ENCODE peak calls at places on chromosome 10, in six cellular contexts. U is H1, E is GM12878, Y is ovary, O is stomach, P is SK-N-SH. X is an unnamed sample.

GRCh38 chr10:68406111-68406814 is 814 bp downstream of the RUFY2 start:
- DNase-seq in U (no peak), E (no peak), Y (no peak), O (peak; percentile 57), P (peak; percentile 84), X (peak; percentile 53)

GRCh38 chr10:2701802-2702201 is 365.5 kb upstream of the PFKP start:
- DNase-seq in U (no peak), E (no peak), Y (no peak), O (no peak), P (no peak), X (no peak)

GRCh38 chr10:73044378-73045285 is 52.0 kb downstream of the P4HA1 start:
- DNase-seq in U (no peak), E (no peak), Y (no peak), O (no peak), P (no peak), X (no peak)

GRCh38 chr10:44478040-44478439 is 93.1 kb upstream of the CXCL12 start:
- DNase-seq in U (no peak), E (no peak), Y (no peak), O (no peak), P (no peak), X (no peak)

GRCh38 chr10:51097546-51097945 is 23.3 kb downstream of the PRKG1 start:
- DNase-seq in U (no peak), E (no peak), Y (no peak), O (no peak), P (no peak), X (no peak)

GRCh38 chr10:2284071-2284470 is 546.7 kb upstream of the ADARB2 start:
- DNase-seq in U (no peak), E (no peak), Y (no peak), O (no peak), P (no peak), X (no peak)

GRCh38 chr10:34156781-34157425 is 658.2 kb downstream of the PARD3 start:
- DNase-seq in U (no peak), E (no peak), Y (no peak), O (no peak), P (no peak), X (no peak)

GRCh38 chr10:11339660-11340059 is 271.8 kb downstream of the USP6NL start:
- DNase-seq in U (no peak), E (no peak), Y (no peak), O (no peak), P (no peak), X (no peak)

GRCh38 chr10:18594574-18595156 is 56.7 kb downstream of the NSUN6 start:
- DNase-seq in U (no peak), E (no peak), Y (no peak), O (no peak), P (no peak), X (peak; percentile 11)

GRCh38 chr10:76769161-76769560 is 868.4 kb downstream of the KCNMA1 start:
- DNase-seq in U (no peak), E (no peak), Y (no peak), O (no peak), P (no peak), X (no peak)

GRCh38 chr10:45672201-45673073 is at the start of gene ZFAND4:
- DNase-seq in U (peak; percentile 97), E (peak; percentile 82), Y (peak; percentile 96), O (peak; percentile 98), P (peak; percentile 99), X (peak; percentile 98)
- TF ChIP-seq EP300 in U (no peak), E (no peak), Y (no peak), O (no peak), P (no peak), X (no peak)

GRCh38 chr10:123556736-123557135 is 109.4 kb upstream of the GPR26 start:
- DNase-seq in U (no peak), E (no peak), Y (no peak), O (no peak), P (no peak), X (no peak)
- TF ChIP-seq EP300 in U (no peak), E (no peak), Y (no peak), O (no peak), P (no peak), X (no peak)

GRCh38 chr10:101071266-101071884 is 9.6 kb downstream of the KAZALD1 start:
- DNase-seq in U (no peak), E (peak; percentile 34), Y (no peak), O (no peak), P (no peak), X (peak; percentile 24)
- TF ChIP-seq EP300 in U (no peak), E (no peak), Y (no peak), O (no peak), P (no peak), X (no peak)

DNA sequence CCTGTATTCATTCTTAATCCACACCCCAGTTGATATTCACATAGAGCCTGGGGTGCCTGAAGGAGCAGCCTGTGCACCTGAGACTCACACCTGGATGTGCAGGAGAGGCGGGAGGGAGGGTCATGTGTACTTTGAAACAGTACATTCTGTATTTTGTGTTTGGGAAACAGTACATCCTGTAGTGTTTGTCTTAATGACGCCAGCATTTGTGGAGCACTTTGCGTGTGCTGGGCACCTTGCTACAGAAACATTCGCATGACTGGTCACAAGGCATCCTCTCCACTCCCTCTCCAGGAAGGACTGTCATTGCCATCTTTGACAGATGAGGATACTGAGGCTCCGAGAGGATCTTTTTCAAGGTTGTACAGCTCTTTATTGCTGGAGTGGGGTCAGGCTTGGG is 132.1 kb downstream of the TACC2 start:
- DNase-seq in U (no peak), E (no peak), Y (no peak), O (peak; percentile 41), P (no peak), X (no peak)
- TF ChIP-seq EP300 in U (no peak), E (no peak), Y (no peak), O (no peak), P (no peak), X (peak; percentile 65)

DNA sequence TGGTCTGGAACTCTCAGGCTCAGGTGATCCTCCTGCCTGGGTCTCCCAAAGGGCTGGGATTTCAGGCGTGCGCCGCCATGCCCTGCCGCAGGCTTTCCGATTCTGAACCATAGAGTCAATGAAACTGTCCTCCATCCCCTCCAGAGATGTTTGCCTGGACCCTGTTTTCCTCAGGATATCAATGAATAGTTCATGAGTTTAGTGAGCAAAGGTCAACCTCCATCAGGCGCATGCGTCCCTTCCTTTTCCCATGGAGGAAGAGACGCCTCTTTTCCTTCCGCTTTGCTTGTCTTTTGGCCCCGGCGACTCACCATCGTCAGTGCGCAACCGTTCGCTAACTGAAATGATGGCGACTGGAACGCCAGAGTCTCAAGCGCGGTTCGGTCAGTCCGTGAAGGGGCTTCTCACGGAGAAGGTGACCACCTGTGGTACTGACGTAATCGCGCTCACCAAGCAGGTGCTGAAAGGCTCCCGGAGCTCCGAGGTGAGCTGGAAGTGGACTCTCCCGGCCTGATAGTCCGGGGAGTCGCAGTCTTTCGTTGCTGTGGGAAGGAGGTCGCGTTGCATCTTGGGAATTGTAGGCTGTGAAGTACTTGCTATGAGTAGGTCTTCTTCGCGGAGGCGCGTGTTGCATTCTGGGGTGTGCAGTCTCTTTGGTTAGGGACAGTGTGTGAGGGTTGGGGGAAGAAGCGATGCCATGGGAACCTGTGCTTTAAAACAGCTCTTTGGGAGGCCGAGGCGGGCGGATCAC is at the start of gene BORCS7:
- DNase-seq in U (peak; percentile 86), E (peak; percentile 91), Y (peak; percentile 91), O (peak; percentile 90), P (peak; percentile 85), X (peak; percentile 93)
- TF ChIP-seq EP300 in U (no peak), E (peak; percentile 32), Y (no peak), O (no peak), P (no peak), X (no peak)

DNA sequence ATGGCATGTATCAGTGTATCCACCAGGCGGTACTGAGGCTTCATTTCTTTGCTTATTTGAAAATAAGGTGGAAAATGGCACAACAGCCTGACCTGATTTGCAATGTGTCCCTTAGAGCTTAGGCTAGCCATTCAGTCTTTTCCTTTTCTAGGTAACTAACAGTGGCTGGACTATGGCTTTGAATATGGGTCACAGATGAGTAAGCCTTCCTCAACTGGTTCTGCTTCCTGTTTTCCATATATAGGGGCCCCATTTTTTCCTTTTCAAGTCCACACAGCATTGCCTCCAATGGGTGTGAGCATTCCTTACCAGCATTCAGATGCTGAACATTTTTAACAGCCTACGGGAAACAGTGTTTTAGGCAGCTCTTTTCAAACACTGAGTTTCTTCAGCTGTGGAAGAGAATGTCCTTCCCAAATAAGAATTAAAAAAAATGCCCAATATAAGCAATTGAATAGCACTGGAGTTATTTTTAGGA is 3.9 kb upstream of the ITGB1 start:
- DNase-seq in U (no peak), E (no peak), Y (no peak), O (no peak), P (no peak), X (no peak)
- TF ChIP-seq EP300 in U (no peak), E (no peak), Y (peak; percentile 63), O (no peak), P (peak; percentile 26), X (peak; percentile 70)

DNA sequence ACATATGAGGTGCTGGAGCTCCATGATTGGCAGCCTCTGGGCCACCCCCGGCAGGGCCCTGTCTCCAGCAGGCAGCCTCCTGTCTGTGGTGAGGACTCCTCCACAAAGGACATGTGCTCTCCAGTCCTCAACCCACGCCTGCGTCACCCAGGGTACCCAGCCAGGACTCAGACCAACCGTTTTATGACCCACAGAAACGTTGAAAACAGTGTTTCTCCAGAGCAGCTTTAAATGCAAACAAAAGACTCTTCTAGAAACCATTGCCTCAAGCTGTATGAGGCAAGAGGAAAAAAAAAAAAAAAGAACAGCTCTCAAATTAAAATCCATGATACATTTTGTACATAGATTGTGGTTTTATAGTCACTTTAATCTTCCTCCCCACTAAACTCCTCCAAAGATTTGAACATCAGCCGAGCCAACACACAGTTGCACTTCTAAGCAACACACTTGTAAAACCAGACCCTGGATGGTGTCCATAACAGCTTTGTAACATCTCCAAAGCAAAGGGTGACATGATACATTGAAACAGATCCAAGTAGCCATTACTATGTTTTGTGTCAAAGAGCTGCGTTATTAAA is 175.0 kb upstream of the LYZL2 start:
- DNase-seq in U (no peak), E (no peak), Y (peak; percentile 42), O (no peak), P (no peak), X (peak; percentile 47)
- TF ChIP-seq EP300 in U (no peak), E (no peak), Y (no peak), O (no peak), P (no peak), X (peak; percentile 45)